ENCODE peak calls at places on chromosomes 12 and 14, in nine cellular contexts. One of them, this sample, is unnamed.

GRCh38 chr14:101174522-101174838 is 271.0 kb upstream of the RTL1 start:
- DNase-seq in A549: no peak
- DNase-seq in K562: no peak
- DNase-seq in GM23338: no peak
- DNase-seq in HCT116: no peak
- DNase-seq in SK-N-SH: peak
- DNase-seq in HL-60: no peak
- DNase-seq in HepG2: no peak
- DNase-seq in GM12878: no peak
- DNase-seq in this sample: no peak

GRCh38 chr14:66610154-66610563 is 102.2 kb downstream of the GPHN start:
- DNase-seq in A549: peak
- DNase-seq in K562: peak
- DNase-seq in GM23338: peak
- DNase-seq in HCT116: peak
- DNase-seq in SK-N-SH: no peak
- DNase-seq in HL-60: no peak
- DNase-seq in HepG2: peak
- DNase-seq in GM12878: no peak
- DNase-seq in this sample: no peak

GRCh38 chr14:71324767-71325272 is 417.6 kb downstream of the PCNX1 start:
- DNase-seq in A549: no peak
- DNase-seq in K562: peak
- DNase-seq in GM23338: peak
- DNase-seq in HCT116: no peak
- DNase-seq in SK-N-SH: no peak
- DNase-seq in HL-60: no peak
- DNase-seq in HepG2: no peak
- DNase-seq in GM12878: peak
- DNase-seq in this sample: no peak

GRCh38 chr14:50387543-50387942 is 9.1 kb downstream of the CDKL1 start:
- DNase-seq in A549: no peak
- DNase-seq in K562: no peak
- DNase-seq in GM23338: no peak
- DNase-seq in HCT116: no peak
- DNase-seq in SK-N-SH: no peak
- DNase-seq in HL-60: no peak
- DNase-seq in HepG2: no peak
- DNase-seq in GM12878: no peak
- DNase-seq in this sample: no peak

GRCh38 chr12:2652401-2653081 is 142.2 kb upstream of the FKBP4 start:
- DNase-seq in A549: peak
- DNase-seq in K562: peak
- DNase-seq in GM23338: peak
- DNase-seq in HCT116: no peak
- DNase-seq in SK-N-SH: peak
- DNase-seq in HL-60: no peak
- DNase-seq in HepG2: no peak
- DNase-seq in GM12878: no peak
- DNase-seq in this sample: no peak

GRCh38 chr14:94885481-94886155 is 115.7 kb upstream of the GSC start:
- DNase-seq in A549: no peak
- DNase-seq in K562: no peak
- DNase-seq in GM23338: no peak
- DNase-seq in HCT116: no peak
- DNase-seq in SK-N-SH: no peak
- DNase-seq in HL-60: no peak
- DNase-seq in HepG2: no peak
- DNase-seq in GM12878: no peak
- DNase-seq in this sample: no peak

GRCh38 chr14:73264896-73265720 is 27.8 kb downstream of the PAPLN start:
- DNase-seq in A549: no peak
- DNase-seq in K562: no peak
- DNase-seq in GM23338: no peak
- DNase-seq in HCT116: no peak
- DNase-seq in SK-N-SH: peak
- DNase-seq in HL-60: no peak
- DNase-seq in HepG2: no peak
- DNase-seq in GM12878: no peak
- DNase-seq in this sample: no peak

GRCh38 chr14:95533822-95534221 is 1.0 kb upstream of the GLRX5 start:
- DNase-seq in A549: no peak
- DNase-seq in K562: no peak
- DNase-seq in GM23338: peak
- DNase-seq in HCT116: no peak
- DNase-seq in SK-N-SH: no peak
- DNase-seq in HL-60: no peak
- DNase-seq in HepG2: no peak
- DNase-seq in GM12878: no peak
- DNase-seq in this sample: no peak

GRCh38 chr12:64714551-64714968 is 44.6 kb downstream of the GNS start:
- DNase-seq in A549: no peak
- DNase-seq in K562: no peak
- DNase-seq in GM23338: no peak
- DNase-seq in HCT116: no peak
- DNase-seq in SK-N-SH: no peak
- DNase-seq in HL-60: no peak
- DNase-seq in HepG2: no peak
- DNase-seq in GM12878: peak
- DNase-seq in this sample: no peak

GRCh38 chr14:60656755-60657608 is 7.7 kb upstream of the SIX1 start:
- DNase-seq in A549: peak
- DNase-seq in K562: peak
- DNase-seq in GM23338: peak
- DNase-seq in HCT116: no peak
- DNase-seq in SK-N-SH: peak
- DNase-seq in HL-60: peak
- DNase-seq in HepG2: peak
- DNase-seq in GM12878: peak
- DNase-seq in this sample: no peak

GRCh38 chr14:61227893-61228591 is 53.1 kb downstream of the TMEM30B start:
- DNase-seq in A549: no peak
- DNase-seq in K562: no peak
- DNase-seq in GM23338: no peak
- DNase-seq in HCT116: no peak
- DNase-seq in SK-N-SH: no peak
- DNase-seq in HL-60: no peak
- DNase-seq in HepG2: no peak
- DNase-seq in GM12878: no peak
- DNase-seq in this sample: no peak

GRCh38 chr12:111429760-111430417 is 24.2 kb downstream of the SH2B3 start:
- DNase-seq in A549: no peak
- DNase-seq in K562: no peak
- DNase-seq in GM23338: no peak
- DNase-seq in HCT116: no peak
- DNase-seq in SK-N-SH: peak
- DNase-seq in HL-60: no peak
- DNase-seq in HepG2: no peak
- DNase-seq in GM12878: no peak
- DNase-seq in this sample: no peak
- H3K27ac ChIP-seq in A549: no peak
- H3K27ac ChIP-seq in K562: no peak
- H3K27ac ChIP-seq in GM23338: peak
- H3K27ac ChIP-seq in HCT116: no peak
- H3K27ac ChIP-seq in SK-N-SH: peak
- H3K27ac ChIP-seq in HL-60: peak
- H3K27ac ChIP-seq in HepG2: no peak
- H3K27ac ChIP-seq in GM12878: peak
- H3K27ac ChIP-seq in this sample: peak

GRCh38 chr12:52879394-52880351 is 25.2 kb downstream of the KRT8 start:
- DNase-seq in A549: peak
- DNase-seq in K562: peak
- DNase-seq in GM23338: peak
- DNase-seq in HCT116: peak
- DNase-seq in SK-N-SH: peak
- DNase-seq in HL-60: peak
- DNase-seq in HepG2: peak
- DNase-seq in GM12878: no peak
- DNase-seq in this sample: peak

GRCh38 chr12:52874573-52875435 is 26.0 kb upstream of the KRT78 start:
- DNase-seq in A549: no peak
- DNase-seq in K562: no peak
- DNase-seq in GM23338: no peak
- DNase-seq in HCT116: no peak
- DNase-seq in SK-N-SH: no peak
- DNase-seq in HL-60: no peak
- DNase-seq in HepG2: no peak
- DNase-seq in GM12878: no peak
- DNase-seq in this sample: no peak

GRCh38 chr12:52877242-52877641 is 27.6 kb downstream of the KRT8 start:
- DNase-seq in A549: peak
- DNase-seq in K562: no peak
- DNase-seq in GM23338: no peak
- DNase-seq in HCT116: no peak
- DNase-seq in SK-N-SH: no peak
- DNase-seq in HL-60: no peak
- DNase-seq in HepG2: no peak
- DNase-seq in GM12878: no peak
- DNase-seq in this sample: no peak

GRCh38 chr12:52876371-52876770 is 27.6 kb upstream of the KRT78 start:
- DNase-seq in A549: peak
- DNase-seq in K562: no peak
- DNase-seq in GM23338: no peak
- DNase-seq in HCT116: no peak
- DNase-seq in SK-N-SH: no peak
- DNase-seq in HL-60: no peak
- DNase-seq in HepG2: no peak
- DNase-seq in GM12878: no peak
- DNase-seq in this sample: no peak

DNA sequence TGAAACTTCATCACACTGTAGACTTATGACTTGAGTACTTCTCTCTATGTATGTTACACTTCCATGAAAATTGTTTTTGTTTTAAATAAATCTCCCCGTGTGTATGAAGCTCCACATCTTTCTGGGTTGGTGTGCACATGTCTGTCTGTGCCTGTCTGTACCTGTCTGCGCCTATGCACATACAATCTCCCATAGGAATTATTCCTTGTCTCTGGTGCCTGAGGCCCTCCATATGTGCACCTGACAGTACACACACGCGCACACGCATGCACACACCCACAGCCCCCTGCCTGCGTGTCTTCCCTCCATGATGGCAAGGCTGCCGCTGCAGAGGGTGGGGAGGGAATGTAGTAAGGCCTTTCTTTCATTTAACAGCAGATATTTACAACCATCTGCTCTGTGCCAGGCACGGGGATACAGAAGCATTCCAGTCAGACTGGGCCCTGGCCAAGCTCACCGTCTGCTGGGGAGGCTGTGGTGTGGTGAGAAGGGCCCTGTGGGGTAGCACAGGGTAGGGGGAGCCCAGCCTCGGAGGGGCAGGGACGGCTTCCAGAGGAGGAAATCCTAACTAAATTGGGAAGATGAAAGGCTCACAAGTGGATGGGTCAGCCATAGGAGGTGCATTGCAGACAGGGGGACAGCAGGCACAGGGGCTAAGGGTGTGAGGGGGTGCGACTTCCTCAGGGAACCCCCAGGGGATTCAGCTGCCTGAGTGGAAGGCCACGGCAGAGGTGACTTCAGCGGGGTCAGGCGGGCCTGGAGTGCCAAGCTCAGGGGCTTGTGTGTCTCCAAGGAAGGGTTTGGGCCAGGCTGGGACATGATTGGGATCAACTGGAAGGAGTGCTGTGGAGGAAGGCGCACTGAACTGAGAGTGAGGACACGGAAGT is 26.1 kb downstream of the KRT8 start:
- DNase-seq in A549: no peak
- DNase-seq in K562: no peak
- DNase-seq in GM23338: no peak
- DNase-seq in HCT116: no peak
- DNase-seq in SK-N-SH: no peak
- DNase-seq in HL-60: no peak
- DNase-seq in HepG2: no peak
- DNase-seq in GM12878: no peak
- DNase-seq in this sample: no peak
- TF ChIP-seq REST in A549: no peak
- TF ChIP-seq REST in K562: no peak
- TF ChIP-seq REST in GM23338: no peak
- TF ChIP-seq REST in HCT116: no peak
- TF ChIP-seq REST in SK-N-SH: no peak
- TF ChIP-seq REST in HL-60: no peak
- TF ChIP-seq REST in HepG2: no peak
- TF ChIP-seq REST in GM12878: no peak
- TF ChIP-seq REST in this sample: no peak

GRCh38 chr12:105223884-105224283 is 12.1 kb downstream of the APPL2 start:
- DNase-seq in A549: no peak
- DNase-seq in K562: no peak
- DNase-seq in GM23338: no peak
- DNase-seq in HCT116: no peak
- DNase-seq in SK-N-SH: no peak
- DNase-seq in HL-60: no peak
- DNase-seq in HepG2: no peak
- DNase-seq in GM12878: no peak
- DNase-seq in this sample: no peak
- H3K27ac ChIP-seq in A549: no peak
- H3K27ac ChIP-seq in K562: no peak
- H3K27ac ChIP-seq in GM23338: no peak
- H3K27ac ChIP-seq in HCT116: no peak
- H3K27ac ChIP-seq in SK-N-SH: no peak
- H3K27ac ChIP-seq in HL-60: no peak
- H3K27ac ChIP-seq in HepG2: no peak
- H3K27ac ChIP-seq in GM12878: no peak
- H3K27ac ChIP-seq in this sample: no peak

DNA sequence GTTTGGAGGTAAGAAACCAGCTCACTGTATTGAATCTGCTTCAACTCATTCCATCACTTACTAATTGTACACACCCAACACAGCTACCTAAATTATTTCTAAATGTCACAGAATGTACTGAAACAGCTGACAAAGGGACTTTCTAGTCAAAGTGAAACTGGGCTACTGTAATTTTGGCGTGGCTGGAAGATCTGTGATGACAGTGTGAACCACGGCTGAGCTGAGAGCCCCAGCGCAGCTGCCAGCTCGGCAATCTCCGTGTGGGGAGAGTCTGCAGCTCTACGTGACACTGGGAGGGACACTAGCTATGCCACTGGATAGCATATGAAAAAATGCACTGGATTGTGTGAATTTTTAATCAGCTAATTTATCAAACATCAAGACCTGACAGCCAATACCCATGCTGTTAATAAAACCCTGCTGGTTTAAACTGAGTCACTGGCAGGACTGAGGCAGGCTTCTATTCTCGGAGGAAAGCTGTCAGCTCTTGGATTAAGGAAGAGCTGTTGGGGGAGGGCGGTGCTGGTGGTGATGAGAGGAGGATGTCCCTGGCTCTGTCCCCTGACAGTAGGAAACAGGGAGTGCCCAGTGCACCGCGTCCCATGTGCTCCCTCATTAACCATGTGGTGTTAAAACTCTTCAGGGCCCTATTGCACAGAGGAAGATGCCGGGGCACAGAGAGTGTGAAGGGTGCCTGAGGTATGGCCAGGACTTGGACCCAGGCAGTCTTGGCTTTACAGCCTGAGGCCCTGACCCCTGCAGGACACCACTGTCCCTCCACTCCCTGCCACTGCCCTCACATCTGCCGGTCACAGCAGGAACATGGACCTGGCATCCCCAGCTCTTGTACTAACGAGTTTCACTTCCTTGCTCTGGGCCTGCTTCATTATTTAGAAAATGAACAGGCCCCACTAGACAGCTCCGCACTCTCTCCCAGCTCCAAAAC is 13.3 kb downstream of the SLC15A4 start:
- DNase-seq in A549: no peak
- DNase-seq in K562: no peak
- DNase-seq in GM23338: no peak
- DNase-seq in HCT116: no peak
- DNase-seq in SK-N-SH: peak
- DNase-seq in HL-60: no peak
- DNase-seq in HepG2: no peak
- DNase-seq in GM12878: peak
- DNase-seq in this sample: no peak
- TF ChIP-seq REST in A549: no peak
- TF ChIP-seq REST in K562: no peak
- TF ChIP-seq REST in GM23338: no peak
- TF ChIP-seq REST in HCT116: no peak
- TF ChIP-seq REST in SK-N-SH: no peak
- TF ChIP-seq REST in HL-60: no peak
- TF ChIP-seq REST in HepG2: no peak
- TF ChIP-seq REST in GM12878: no peak
- TF ChIP-seq REST in this sample: no peak